ENCODE peak calls at places on chromosomes 3 and 15, in ten cellular contexts. J is cardiac muscle cell, M is adrenal gland, G is AG09309, V is coronary artery, H is endodermal cell, Q is heart left ventricle, W is GM23248, F is A673, P is A549. S is an unnamed sample.

GRCh38 chr3:9503283-9503682 is 50.3 kb downstream of the LHFPL4 start:
- DNase-seq in P (peak), F (peak), J (peak), H (peak), V (no peak), M (peak), Q (peak), G (peak), W (peak), S (peak)

GRCh38 chr3:10015476-10015904 is 10.7 kb upstream of the FANCD2 start:
- DNase-seq in V (peak), W (peak), P (no peak), J (peak), Q (peak), G (peak), M (peak), H (no peak), F (peak), S (no peak)

GRCh38 chr3:10551139-10551538 is 45.8 kb upstream of the ATP2B2 start:
- DNase-seq in G (no peak), F (no peak), V (peak), Q (no peak), W (no peak), P (no peak), M (no peak), H (peak), J (no peak), S (no peak)

GRCh38 chr3:110732420-110732819 is 339.2 kb upstream of the NECTIN3 start:
- DNase-seq in W (no peak), F (no peak), H (no peak), J (no peak), P (no peak), Q (no peak), M (no peak), V (no peak), G (no peak), S (no peak)

GRCh38 chr3:124119056-124119721 is 127.3 kb upstream of the ROPN1 start:
- DNase-seq in G (peak), V (no peak), J (peak), Q (no peak), M (peak), P (no peak), W (peak), H (no peak), F (no peak), S (peak)

GRCh38 chr15:35958936-35959335 is 413.0 kb upstream of the DPH6 start:
- DNase-seq in P (no peak), F (no peak), W (no peak), G (no peak), Q (no peak), J (peak), M (no peak), H (no peak), V (no peak), S (no peak)

GRCh38 chr15:79002631-79003030 is 57.8 kb upstream of the CTSH start:
- DNase-seq in M (no peak), Q (no peak), J (peak), P (no peak), F (no peak), W (no peak), V (no peak), H (no peak), G (no peak), S (no peak)

GRCh38 chr3:196008929-196009328 is 73.0 kb downstream of the TFRC start:
- DNase-seq in G (no peak), Q (no peak), H (no peak), J (no peak), M (no peak), V (no peak), P (no peak), F (no peak), W (no peak), S (no peak)

GRCh38 chr3:171388537-171388936 is 71.7 kb downstream of the TNIK start:
- DNase-seq in F (peak), W (no peak), J (no peak), H (no peak), Q (no peak), V (no peak), P (no peak), M (no peak), G (no peak), S (no peak)

GRCh38 chr15:22873204-22873701 is 34.8 kb downstream of the NIPA2 start:
- DNase-seq in M (no peak), W (peak), J (peak), G (no peak), F (peak), V (no peak), Q (no peak), H (peak), P (no peak), S (no peak)

GRCh38 chr3:48708481-48708889 is 8.5 kb downstream of the IP6K2 start:
- DNase-seq in W (peak), P (no peak), M (no peak), J (peak), G (peak), V (no peak), Q (no peak), H (no peak), F (no peak), S (no peak)

GRCh38 chr3:12194209-12194608 is 35.5 kb upstream of the TIMP4 start:
- DNase-seq in P (no peak), J (peak), H (no peak), M (peak), V (no peak), F (peak), Q (no peak), W (peak), G (peak), S (no peak)

DNA sequence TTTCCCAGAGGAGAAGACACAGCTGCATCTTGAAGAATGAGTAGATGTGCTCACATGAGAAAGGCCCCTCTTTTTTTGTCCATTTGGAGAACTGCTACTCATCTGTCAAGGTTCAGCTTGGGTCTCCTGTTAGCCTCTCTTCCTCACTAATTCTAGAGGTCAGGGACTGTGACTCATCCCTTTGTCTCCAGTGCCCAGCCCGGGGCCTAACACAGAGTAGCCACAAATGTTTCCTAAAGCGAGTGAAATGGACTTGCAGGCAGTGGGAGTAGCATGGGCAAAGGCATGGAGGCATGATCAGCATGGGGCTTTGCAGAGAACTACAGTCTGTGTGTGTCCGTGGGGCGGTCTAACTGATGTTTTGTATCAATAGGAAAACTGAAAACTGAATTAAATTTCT is 33.9 kb upstream of the MRPS22 start:
- DNase-seq in V (no peak), W (peak), H (no peak), Q (no peak), M (peak), G (no peak), J (peak), F (no peak), P (no peak), S (no peak)
- H3K4me3 ChIP-seq in V (no peak), W (no peak), H (no peak), Q (no peak), M (no peak), G (no peak), J (no peak), F (no peak), P (no peak), S (no peak)

DNA sequence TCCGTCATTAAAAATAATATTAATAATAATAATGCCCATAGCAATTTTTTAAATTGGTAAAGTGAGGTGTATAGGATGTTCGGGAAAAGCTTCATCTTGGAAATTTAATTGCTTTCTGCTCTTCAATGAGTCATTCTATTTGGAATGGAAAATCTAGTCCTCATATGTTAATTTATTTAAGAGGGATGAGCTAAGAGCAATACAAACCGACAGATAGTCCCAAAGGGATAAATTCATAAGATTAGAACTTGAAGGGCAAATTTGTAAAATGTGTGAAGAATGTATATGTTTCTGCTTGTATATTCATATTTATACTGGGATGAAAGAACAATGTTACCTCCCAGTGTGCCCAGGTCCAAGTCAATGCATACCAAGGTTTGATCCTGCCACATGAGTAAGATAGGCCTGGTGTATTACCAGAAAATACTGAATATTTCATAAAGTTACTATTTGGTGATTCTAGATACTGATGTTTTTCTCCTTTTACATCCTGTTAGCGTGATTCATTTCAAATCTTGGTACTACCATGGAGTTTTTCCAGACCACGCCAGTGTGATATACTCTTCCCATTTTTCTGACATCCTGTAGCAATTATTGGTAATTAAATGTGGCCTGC is 255.6 kb upstream of the SEMA6D start:
- DNase-seq in G (no peak), H (no peak), Q (no peak), P (no peak), J (no peak), W (peak), F (peak), M (no peak), V (no peak), S (no peak)
- H3K4me3 ChIP-seq in G (no peak), H (no peak), Q (no peak), P (no peak), J (no peak), W (no peak), F (no peak), M (no peak), V (no peak), S (no peak)

GRCh38 chr3:14297784-14298236 is 104.6 kb upstream of the SLC6A6 start:
- DNase-seq in G (no peak), F (peak), H (no peak), J (peak), Q (peak), V (no peak), W (peak), P (no peak), M (peak), S (no peak)

GRCh38 chr3:14295777-14296176 is 106.6 kb upstream of the SLC6A6 start:
- DNase-seq in H (no peak), M (no peak), G (no peak), V (no peak), J (no peak), F (no peak), Q (no peak), P (no peak), W (no peak), S (no peak)

GRCh38 chr3:14297305-14297704 is 105.1 kb upstream of the SLC6A6 start:
- DNase-seq in Q (no peak), V (no peak), F (no peak), G (no peak), W (no peak), M (no peak), P (no peak), J (no peak), H (no peak), S (no peak)

GRCh38 chr3:14295037-14295436 is 107.4 kb upstream of the SLC6A6 start:
- DNase-seq in F (no peak), G (no peak), Q (no peak), H (no peak), V (no peak), W (no peak), J (no peak), M (no peak), P (no peak), S (no peak)

GRCh38 chr3:14296352-14296751 is 106.1 kb upstream of the SLC6A6 start:
- DNase-seq in F (no peak), J (no peak), P (no peak), V (no peak), Q (no peak), H (no peak), W (no peak), M (no peak), G (no peak), S (no peak)
- H3K4me3 ChIP-seq in F (no peak), J (no peak), P (no peak), V (no peak), Q (no peak), H (no peak), W (no peak), M (no peak), G (no peak), S (no peak)

DNA sequence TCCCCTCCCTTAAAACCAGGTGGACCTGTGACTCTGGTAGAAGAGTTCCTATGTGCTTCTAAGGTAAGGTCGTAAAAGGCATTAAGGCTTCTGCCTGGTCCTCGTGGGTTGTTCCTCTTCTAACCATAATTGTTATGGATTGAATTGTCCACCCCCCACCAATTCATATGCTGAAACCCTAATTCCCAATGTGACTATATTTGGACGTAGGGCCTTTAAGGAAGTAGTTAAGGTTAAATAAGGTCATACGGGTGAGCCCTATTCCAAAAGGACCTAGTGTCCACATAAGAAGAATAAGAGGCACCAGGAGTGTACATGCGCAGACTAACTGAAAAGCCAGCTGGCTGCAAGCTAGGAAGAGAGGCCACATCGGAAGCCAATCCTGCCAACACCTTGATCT is 1.9 kb downstream of the ADPGK start:
- DNase-seq in V (no peak), H (no peak), M (no peak), Q (no peak), J (no peak), F (no peak), G (no peak), P (no peak), W (no peak), S (no peak)
- H3K4me3 ChIP-seq in V (peak), H (peak), M (no peak), Q (no peak), J (no peak), F (no peak), G (no peak), P (no peak), W (peak), S (no peak)

DNA sequence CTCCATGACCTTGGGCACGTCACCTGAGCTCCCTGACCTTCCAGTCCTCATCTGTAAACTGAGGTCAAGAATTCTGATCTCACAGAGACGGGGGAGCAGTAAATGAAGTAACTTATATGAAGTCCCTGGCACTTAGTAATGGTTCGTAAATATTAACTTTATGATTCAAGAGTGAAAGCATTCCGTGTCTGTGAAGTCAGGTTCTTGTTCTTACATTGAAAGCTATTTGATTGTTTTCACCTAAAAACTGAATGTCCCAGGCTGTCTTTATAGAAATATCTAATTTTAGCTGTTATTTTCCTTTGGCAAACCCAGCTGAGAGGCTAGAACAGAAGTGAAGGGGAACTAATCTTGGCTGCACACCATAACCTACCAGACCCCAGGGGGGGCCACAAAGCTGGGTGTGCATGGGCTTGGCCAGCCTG is 84.5 kb downstream of the CHSY1 start:
- DNase-seq in H (no peak), Q (no peak), G (no peak), J (no peak), W (no peak), F (no peak), P (no peak), M (no peak), V (no peak), S (no peak)
- H3K4me3 ChIP-seq in H (no peak), Q (no peak), G (no peak), J (no peak), W (no peak), F (no peak), P (no peak), M (no peak), V (peak), S (peak)

GRCh38 chr15:81865850-81866537 is 179.8 kb downstream of the MEX3B start:
- DNase-seq in J (no peak), Q (no peak), M (no peak), H (no peak), G (no peak), V (no peak), P (no peak), W (no peak), F (no peak), S (no peak)
- H3K4me3 ChIP-seq in J (no peak), Q (no peak), M (no peak), H (no peak), G (no peak), V (no peak), P (no peak), W (no peak), F (no peak), S (no peak)

DNA sequence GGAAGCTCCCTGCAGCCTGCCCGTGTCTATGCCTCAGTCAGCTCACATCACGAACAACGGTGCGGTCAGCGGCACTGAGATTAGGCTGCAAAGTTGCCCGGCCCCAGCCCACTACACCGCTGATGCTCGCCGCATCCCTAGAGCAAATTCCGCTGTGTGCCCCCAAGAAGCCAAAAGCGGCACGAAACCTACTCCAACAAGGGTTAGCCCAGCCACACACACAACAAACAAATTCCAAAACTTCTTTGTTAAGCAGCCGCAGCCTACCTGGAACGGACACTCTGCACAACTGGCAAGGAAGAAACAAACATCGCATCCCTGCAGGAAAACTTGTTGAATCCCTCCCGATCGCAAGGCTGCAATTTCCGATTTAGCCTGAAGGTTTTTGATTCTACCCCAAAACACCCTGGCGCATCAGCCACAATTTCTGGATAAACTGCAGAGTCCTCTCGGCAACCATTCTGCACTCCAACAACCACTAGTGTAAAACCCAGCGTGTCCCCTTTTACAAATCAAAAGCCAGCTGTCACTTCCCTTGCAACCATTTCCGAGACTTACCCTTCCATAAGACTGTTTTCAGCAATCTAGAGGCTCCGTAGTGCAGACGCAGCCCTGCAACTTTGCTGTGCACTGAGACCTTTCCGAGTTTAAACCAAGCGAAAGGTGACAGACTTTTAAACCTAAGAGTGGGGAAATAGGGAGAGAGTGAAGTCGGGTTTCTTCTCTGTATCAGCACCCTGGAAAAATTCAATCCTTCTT is 425 bp downstream of the ROBO1 start:
- DNase-seq in W (no peak), J (peak), G (no peak), P (no peak), H (peak), F (peak), V (no peak), M (no peak), Q (no peak), S (peak)
- H3K4me3 ChIP-seq in W (no peak), J (peak), G (no peak), P (peak), H (peak), F (peak), V (peak), M (no peak), Q (no peak), S (peak)

S was measured in BE2C.